ENCODE peak calls at places on chromosomes 7 and 10, in four cellular contexts. F is H1, H is endodermal cell, W is AG09309. P is an unnamed sample.

GRCh38 chr10:73117976-73118743 is 7.9 kb downstream of the NUDT13 start:
- DNase-seq in F (no peak), H (no peak), W (no peak), P (no peak)

GRCh38 chr7:149714910-149715471 is 58.4 kb downstream of the ZNF467 start:
- DNase-seq in F (no peak), H (no peak), W (no peak), P (no peak)

GRCh38 chr7:16348251-16348650 is 73.1 kb downstream of the CRPPA start:
- DNase-seq in F (no peak), H (no peak), W (no peak), P (no peak)

GRCh38 chr7:28536259-28536658 is 123.9 kb downstream of the CREB5 start:
- DNase-seq in F (peak; percentile 54), H (peak; percentile 87), W (no peak), P (peak; percentile 27)

GRCh38 chr10:11810313-11810766 is 12.8 kb upstream of the PROSER2 start:
- DNase-seq in F (no peak), H (no peak), W (no peak), P (peak; percentile 22)

GRCh38 chr10:104323721-104324686 is 14.3 kb downstream of the ITPRIP start:
- DNase-seq in F (no peak), H (peak; percentile 45), W (no peak), P (no peak)

GRCh38 chr10:24440817-24441790 is 232.2 kb downstream of the KIAA1217 start:
- DNase-seq in F (no peak), H (no peak), W (no peak), P (peak; percentile 25)

GRCh38 chr10:11699546-11700097 is 42.6 kb upstream of the ECHDC3 start:
- DNase-seq in F (no peak), H (no peak), W (no peak), P (no peak)

GRCh38 chr7:134462337-134462925 is 3.5 kb upstream of the AKR1B1 start:
- DNase-seq in F (no peak), H (no peak), W (no peak), P (peak; percentile 79)

GRCh38 chr7:106568680-106569499 is 92.1 kb downstream of the CCDC71L start:
- DNase-seq in F (no peak), H (peak; percentile 65), W (peak; percentile 96), P (peak; percentile 92)

GRCh38 chr7:55177589-55178261 is 158.9 kb downstream of the EGFR start:
- DNase-seq in F (no peak), H (no peak), W (no peak), P (peak; percentile 47)

GRCh38 chr7:5043661-5044060 is 2.0 kb upstream of the RBAK start:
- DNase-seq in F (no peak), H (no peak), W (no peak), P (no peak)

GRCh38 chr10:114767589-114768393 is 53.8 kb upstream of the FHIP2A start:
- DNase-seq in F (no peak), H (peak; percentile 81), W (no peak), P (no peak)

GRCh38 chr10:43417950-43418768 is 9.2 kb upstream of the HNRNPF start:
- DNase-seq in F (no peak), H (no peak), W (no peak), P (no peak)

GRCh38 chr10:124049484-124049883 is 43.9 kb downstream of the CHST15 start:
- DNase-seq in F (no peak), H (no peak), W (no peak), P (no peak)

GRCh38 chr10:49700997-49701396 is 21.5 kb downstream of the C10orf53 start:
- DNase-seq in F (no peak), H (peak; percentile 76), W (no peak), P (no peak)
- TF ChIP-seq CTCF in F (peak; percentile 24), H (peak; percentile 59), W (no peak), P (no peak)

DNA sequence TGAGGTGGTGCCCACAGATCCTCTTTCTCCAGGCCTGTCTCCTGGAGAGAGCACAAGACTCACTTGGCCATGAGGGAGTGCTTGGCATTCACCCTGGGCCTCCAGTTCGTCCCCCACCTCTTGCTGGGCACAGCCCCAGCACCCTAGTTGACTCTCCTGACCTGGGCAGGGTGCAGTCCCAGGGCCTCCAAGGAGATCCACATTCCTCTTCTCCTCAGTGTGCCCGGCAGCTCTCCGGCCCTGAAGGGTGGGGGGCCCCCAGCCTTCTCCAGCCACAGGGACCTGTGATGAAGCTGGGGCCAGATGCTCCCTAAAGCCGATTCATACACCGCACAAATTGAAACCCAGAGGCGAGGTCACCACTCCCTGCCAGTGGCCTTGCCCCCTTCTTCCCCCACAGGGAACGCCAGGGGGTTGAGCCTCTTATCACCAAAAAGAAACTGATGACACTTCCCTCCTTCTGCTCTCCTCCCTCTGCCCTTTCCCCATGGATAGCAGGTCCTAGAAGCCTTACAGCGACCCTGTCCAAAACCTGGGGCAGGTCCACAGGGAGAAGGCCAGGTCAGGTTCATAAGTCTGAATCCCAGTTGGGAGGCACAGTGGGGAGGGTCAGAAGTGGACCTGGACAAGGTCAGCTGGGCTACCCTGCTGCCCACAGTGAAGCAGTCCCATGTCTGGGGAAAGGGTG is 3.1 kb downstream of the EN2 start:
- DNase-seq in F (no peak), H (peak; percentile 52), W (no peak), P (no peak)
- H3K4me3 ChIP-seq in F (no peak overlapping the region), H (no peak overlapping the region), W (no peak overlapping the region), P (no peak overlapping the region)

GRCh38 chr7:45574521-45575500 is 643 bp downstream of the ADCY1 start:
- DNase-seq in F (no peak), H (peak; percentile 80), W (no peak), P (peak; percentile 48)
- TF ChIP-seq CTCF in F (peak; percentile 34), H (peak; percentile 51), W (peak; percentile 11), P (peak; percentile 14)

DNA sequence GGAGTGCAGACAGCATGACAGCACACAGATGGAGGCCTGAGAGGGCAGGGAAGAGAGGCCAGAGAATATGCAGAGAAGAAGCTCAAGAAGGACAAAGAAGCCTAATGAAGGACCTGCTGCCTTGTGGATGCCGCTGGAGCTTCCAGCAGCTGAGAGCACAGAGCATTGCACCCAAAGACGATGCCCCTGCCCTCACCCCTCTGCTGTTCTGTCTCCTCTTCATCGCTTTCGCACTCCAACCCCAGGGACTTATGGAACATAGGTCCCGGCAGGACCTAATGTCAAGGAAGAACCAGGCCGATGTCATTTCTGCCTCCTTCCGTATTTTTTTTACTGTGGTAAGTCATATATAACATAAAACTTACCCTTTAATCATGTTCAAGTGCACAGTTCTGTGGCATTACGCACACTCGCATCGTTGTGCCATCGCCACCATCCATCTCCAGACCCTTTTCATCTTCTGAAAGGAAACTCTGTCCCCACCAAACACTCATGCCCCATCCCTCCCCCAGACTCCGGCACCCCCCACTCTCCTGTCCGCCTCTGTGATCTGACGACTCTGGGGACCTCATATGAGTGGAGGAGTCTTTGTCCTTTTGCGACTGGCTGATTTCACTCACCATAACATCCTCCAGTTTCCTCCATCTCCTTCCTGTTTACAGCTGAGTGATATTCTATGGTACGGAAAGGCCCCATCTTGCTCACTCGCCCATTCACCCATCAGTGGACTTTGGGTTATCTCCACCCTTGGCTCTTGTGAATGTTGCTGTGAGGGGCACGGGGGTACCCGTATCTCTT is 12.1 kb upstream of the INSIG1 start:
- DNase-seq in F (no peak), H (no peak), W (no peak), P (no peak)
- H3K4me3 ChIP-seq in F (no peak overlapping the region), H (no peak overlapping the region), W (no peak overlapping the region), P (no peak overlapping the region)

DNA sequence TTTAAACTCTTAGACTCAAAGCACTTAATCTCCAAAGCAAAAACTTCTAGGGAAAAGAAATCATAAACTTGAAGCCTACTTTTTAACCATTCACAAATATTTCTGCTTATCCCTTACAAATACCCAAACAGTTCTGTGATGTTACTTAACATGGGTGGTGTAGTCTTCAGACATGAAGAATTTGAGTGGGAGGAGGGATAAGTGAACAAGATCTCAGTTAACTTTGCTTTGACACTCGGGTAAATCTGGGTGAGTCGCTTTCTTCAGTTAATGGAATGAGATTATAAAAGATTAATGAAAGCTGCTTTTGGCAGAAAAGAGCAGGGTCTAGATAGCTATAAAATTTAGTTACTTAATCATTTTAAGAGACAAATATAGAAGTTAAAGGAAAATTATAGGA is 47.5 kb downstream of the RNF133 start:
- DNase-seq in F (no peak), H (no peak), W (no peak), P (peak; percentile 6)
- TF ChIP-seq CTCF in F (no peak), H (no peak), W (no peak), P (no peak)

GRCh38 chr7:150879345-150879744 is 27.0 kb downstream of the AOC1 start:
- DNase-seq in F (no peak), H (no peak), W (no peak), P (no peak)

GRCh38 chr7:150877545-150877944 is 25.2 kb downstream of the AOC1 start:
- DNase-seq in F (no peak), H (no peak), W (no peak), P (no peak)

GRCh38 chr7:150875791-150876190 is 23.5 kb downstream of the AOC1 start:
- DNase-seq in F (no peak), H (no peak), W (no peak), P (no peak)

GRCh38 chr7:150874401-150875198 is 22.3 kb downstream of the AOC1 start:
- DNase-seq in F (no peak), H (no peak), W (no peak), P (no peak)

GRCh38 chr7:150876817-150877526 is 24.7 kb downstream of the AOC1 start:
- DNase-seq in F (peak; percentile 62), H (peak; percentile 88), W (no peak), P (peak; percentile 74)
- H3K4me3 ChIP-seq in F (peak overlapping the region; percentile 20), H (peak overlapping the region; percentile 47), W (no peak overlapping the region), P (no peak overlapping the region)

GRCh38 chr10:106396192-106396591 is 768.3 kb downstream of the SORCS1 start:
- DNase-seq in F (no peak), H (no peak), W (no peak), P (no peak)

GRCh38 chr10:106402455-106402854 is 762.1 kb downstream of the SORCS1 start:
- DNase-seq in F (no peak), H (no peak), W (no peak), P (no peak)

GRCh38 chr10:106401967-106402366 is 762.5 kb downstream of the SORCS1 start:
- DNase-seq in F (no peak), H (no peak), W (no peak), P (no peak)

GRCh38 chr10:106399112-106399511 is 765.4 kb downstream of the SORCS1 start:
- DNase-seq in F (no peak), H (peak; percentile 59), W (no peak), P (no peak)

GRCh38 chr10:106401161-106401560 is 763.3 kb downstream of the SORCS1 start:
- DNase-seq in F (no peak), H (no peak), W (no peak), P (peak; percentile 11)
- TF ChIP-seq CTCF in F (peak; percentile 21), H (peak; percentile 72), W (no peak), P (peak; percentile 26)